ENCODE peak calls at places on chromosomes 4 and X, in seven cellular contexts. E is cardiac fibroblast; Q is AG10803; B is Daoy; D is stimulated activated CD4-positive, alpha-beta T cell treated with anti-CD3 and anti-CD28 coated beads, Interleukin-1b, Interleukin-23, amount 100 ng/mL, for 4 hours; Z is foreskin fibroblast; Y is NCI-H1092. F is an unnamed sample.

GRCh38 chr4:149605601-149606378 is 209.9 kb downstream of the IQCM start:
- DNase-seq in E (no peak), Q (peak; percentile 31), B (no peak), D (no peak), Z (peak; percentile 39), Y (no peak), F (no peak)

GRCh38 chrX:69506617-69507499 is 2.7 kb downstream of the NALF2 start:
- DNase-seq in E (no peak), Q (no peak), B (peak; percentile 46), D (no peak), Z (peak; percentile 5), Y (no peak), F (no peak)

GRCh38 chrX:28649541-28649940 is 62.3 kb downstream of the IL1RAPL1 start:
- DNase-seq in E (no peak), Q (no peak), B (no peak), D (no peak), Z (no peak), Y (no peak), F (no peak)

GRCh38 chrX:17376381-17377046 is 1.5 kb downstream of the NHS start:
- DNase-seq in E (no peak), Q (no peak), B (peak; percentile 21), D (no peak), Z (peak; percentile 50), Y (peak; percentile 16), F (no peak)

GRCh38 chr4:8117278-8117682 is 41.3 kb downstream of the ABLIM2 start:
- DNase-seq in E (peak; percentile 36), Q (peak; percentile 3), B (peak; percentile 68), D (peak; percentile 5), Z (no peak), Y (no peak), F (no peak)

GRCh38 chrX:48083706-48084105 is 12.3 kb upstream of the ZNF630 start:
- DNase-seq in E (no peak), Q (no peak), B (no peak), D (no peak), Z (no peak), Y (no peak), F (no peak)

GRCh38 chr4:101089168-101089567 is 258.2 kb downstream of the PPP3CA start:
- DNase-seq in E (no peak), Q (no peak), B (no peak), D (no peak), Z (no peak), Y (no peak), F (no peak)

GRCh38 chr4:75671802-75672421 is 1.3 kb downstream of the G3BP2 start:
- DNase-seq in E (no peak), Q (no peak), B (no peak), D (no peak), Z (no peak), Y (no peak), F (no peak)

GRCh38 chr4:139144161-139144859 is 32.7 kb downstream of the ELF2 start:
- DNase-seq in E (peak; percentile 69), Q (peak; percentile 73), B (peak; percentile 59), D (no peak), Z (peak; percentile 47), Y (no peak), F (no peak)

F was measured in NCI-H1694 treated with DMSO at 0.1 percent for 48 hours.